ENCODE peak calls at places on chromosomes 12 and 14, in four cellular contexts. K is MG63, I is neural progenitor cell, T is NCI-H524 treated with DMSO at 0.1 percent for 48 hours. U is an unnamed sample.

GRCh38 chr12:2796187-2796663 is 1.5 kb downstream of the FKBP4 start:
- DNase-seq in K (no peak), T (no peak), I (peak), U (no peak)

GRCh38 chr12:70948236-70948975 is 27.9 kb upstream of the PTPRR start:
- DNase-seq in I (no peak), T (no peak), K (no peak), U (no peak)

GRCh38 chr12:104423809-104424208 is 32.9 kb upstream of the CHST11 start:
- DNase-seq in I (no peak), K (no peak), T (no peak), U (no peak)

GRCh38 chr14:100822921-100823320 is 3.0 kb upstream of the MEG3 start:
- DNase-seq in I (no peak), K (no peak), T (no peak), U (no peak)

GRCh38 chr14:38404616-38405015 is 148.7 kb upstream of the CLEC14A start:
- DNase-seq in K (no peak), T (no peak), I (no peak), U (no peak)

GRCh38 chr12:69880566-69880965 is 55.5 kb downstream of the MYRFL start:
- DNase-seq in T (no peak), I (peak), K (no peak), U (no peak)

GRCh38 chr12:48929551-48929950 is 4.3 kb upstream of the FKBP11 start:
- DNase-seq in I (no peak), T (no peak), K (no peak), U (no peak)

GRCh38 chr12:46269429-46270241 is 792 bp upstream of the SLC38A1 start:
- DNase-seq in I (peak), T (no peak), K (no peak), U (peak)

GRCh38 chr12:11593013-11593412 is 56.5 kb upstream of the ETV6 start:
- DNase-seq in K (no peak), T (no peak), I (peak), U (no peak)

GRCh38 chr14:36676236-36676635 is 14.6 kb downstream of the PAX9 start:
- DNase-seq in I (peak), K (no peak), T (no peak), U (no peak)

GRCh38 chr14:69404478-69404877 is 6.0 kb downstream of the SLC39A9 start:
- DNase-seq in K (no peak), T (no peak), I (no peak), U (no peak)